ENCODE peak calls at places on chromosomes 3 and 15, in ten cellular contexts. T is SK-N-SH; D is fibroblast of lung; Y is H54; X is PC-9; M is foreskin fibroblast; V is posterior cingulate gyrus; J is tibial nerve; P is activated CD8-positive, alpha-beta memory T cell treated with anti-CD3 and anti-CD28 coated beads, Interleukin-2, amount 50 U/mL, for 48 hours; S is Ammon's horn. O is an unnamed sample.

GRCh38 chr3:157408499-157409149 is 28.0 kb upstream of the PTX3 start:
- DNase-seq in M (no peak), T (no peak), X (peak; percentile 85), V (no peak), P (no peak), J (no peak), S (no peak), Y (no peak), D (no peak), O (no peak)

GRCh38 chr3:50617096-50617791 is at the start of gene MAPKAPK3:
- DNase-seq in S (no peak), Y (no peak), P (no peak), M (peak; percentile 58), J (no peak), D (no peak), V (no peak), X (no peak), T (no peak), O (no peak)

GRCh38 chr15:38474155-38474757 is 20.3 kb downstream of the FAM98B start:
- DNase-seq in M (peak; percentile 67), D (peak; percentile 70), T (peak; percentile 62), Y (peak; percentile 12), P (no peak), S (peak; percentile 87), V (no peak), X (peak; percentile 39), J (no peak), O (no peak)

GRCh38 chr15:93073465-93073952 is 15.5 kb downstream of the RGMA start:
- DNase-seq in Y (no peak), D (no peak), J (no peak), P (no peak), V (no peak), X (no peak), T (no peak), M (no peak), S (no peak), O (no peak)

GRCh38 chr3:10928396-10928960 is 64.1 kb upstream of the SLC6A1 start:
- DNase-seq in V (no peak), Y (no peak), P (no peak), X (no peak), S (no peak), T (peak; percentile 62), D (no peak), M (no peak), J (no peak), O (no peak)

GRCh38 chr3:29140706-29141105 is 140.2 kb upstream of the RBMS3 start:
- DNase-seq in X (no peak), D (peak; percentile 16), M (peak; percentile 36), Y (no peak), V (no peak), S (peak; percentile 26), J (no peak), P (no peak), T (no peak), O (no peak)

GRCh38 chr3:136612512-136612911 is 139.7 kb downstream of the STAG1 start:
- DNase-seq in S (no peak), Y (no peak), T (no peak), V (no peak), J (no peak), X (no peak), M (peak; percentile 30), D (peak; percentile 35), P (no peak), O (no peak)

GRCh38 chr15:43204016-43204901 is 16.6 kb downstream of the EPB42 start:
- DNase-seq in Y (peak; percentile 51), J (no peak), T (peak; percentile 70), V (no peak), X (no peak), M (peak; percentile 81), S (peak; percentile 45), P (peak; percentile 67), D (peak; percentile 65), O (no peak)

GRCh38 chr3:25380222-25380739 is 47.8 kb upstream of the RARB start:
- DNase-seq in T (no peak), Y (no peak), M (no peak), P (no peak), V (no peak), X (no peak), J (no peak), S (no peak), D (no peak), O (no peak)

GRCh38 chr3:129068291-129068886 is 7.8 kb downstream of the GP9 start:
- DNase-seq in X (no peak), P (no peak), Y (no peak), V (no peak), S (no peak), M (no peak), D (peak; percentile 42), T (no peak), J (no peak), O (no peak)

GRCh38 chr3:157606392-157607197 is 103.4 kb upstream of the VEPH1 start:
- DNase-seq in M (peak; percentile 87), J (peak; percentile 43), S (peak; percentile 66), P (peak; percentile 80), D (peak; percentile 73), T (peak; percentile 64), X (peak; percentile 45), Y (peak; percentile 71), V (peak; percentile 65), O (peak; percentile 54)

GRCh38 chr15:93438310-93438709 is 349.3 kb upstream of the RGMA start:
- DNase-seq in S (no peak), J (no peak), P (no peak), M (no peak), D (no peak), T (no peak), V (no peak), X (no peak), Y (no peak), O (no peak)

GRCh38 chr3:114179575-114179974 is 723 bp upstream of the DRD3 start:
- DNase-seq in D (peak; percentile 46), J (no peak), M (peak; percentile 43), X (peak; percentile 42), P (no peak), Y (no peak), S (peak; percentile 14), T (peak; percentile 42), V (no peak), O (no peak)

GRCh38 chr3:194135806-194136518 is at the start of gene HES1:
- DNase-seq in M (peak; percentile 95), S (peak; percentile 87), T (peak; percentile 85), D (peak; percentile 97), X (peak; percentile 93), V (peak; percentile 57), Y (peak; percentile 99), P (peak; percentile 69), J (peak; percentile 81), O (peak; percentile 86)

GRCh38 chr15:59687831-59688230 is 1.3 kb downstream of the BNIP2 start:
- DNase-seq in X (no peak), V (no peak), P (no peak), J (no peak), Y (no peak), M (peak; percentile 51), D (peak; percentile 38), S (peak; percentile 16), T (peak; percentile 11), O (no peak)

GRCh38 chr15:66566963-66567531 is 1.2 kb upstream of the LCTL start:
- DNase-seq in D (peak; percentile 70), Y (peak; percentile 40), V (peak; percentile 48), M (peak; percentile 83), X (peak; percentile 37), J (no peak), P (peak; percentile 71), T (peak; percentile 87), S (peak; percentile 75), O (no peak)

GRCh38 chr3:157129782-157130137 is 30.2 kb downstream of the CCNL1 start:
- DNase-seq in V (peak; percentile 59), X (peak; percentile 66), P (peak; percentile 66), S (peak; percentile 80), Y (no peak), M (no peak), J (no peak), D (peak; percentile 70), T (no peak), O (no peak)

GRCh38 chr3:128629936-128630335 is 20.7 kb downstream of the RPN1 start:
- DNase-seq in Y (no peak), D (no peak), P (no peak), S (no peak), X (no peak), V (no peak), M (no peak), J (no peak), T (no peak), O (no peak)

GRCh38 chr3:161108840-161109239 is 3.7 kb upstream of the B3GALNT1 start:
- DNase-seq in J (no peak), S (no peak), Y (peak; percentile 47), X (peak; percentile 68), P (no peak), T (no peak), M (peak; percentile 87), V (no peak), D (peak; percentile 51), O (no peak)

GRCh38 chr3:126515066-126515706 is 2.4 kb downstream of the UROC1 start:
- DNase-seq in D (no peak), P (no peak), X (no peak), S (no peak), J (no peak), M (no peak), Y (no peak), T (no peak), V (no peak), O (no peak)

GRCh38 chr3:150722267-150722666 is 18.5 kb upstream of the ERICH6 start:
- DNase-seq in V (no peak), P (no peak), M (no peak), T (no peak), Y (no peak), X (no peak), S (no peak), J (no peak), D (no peak), O (no peak)

GRCh38 chr15:35630570-35630969 is 84.6 kb upstream of the DPH6 start:
- DNase-seq in J (no peak), Y (no peak), S (no peak), T (no peak), M (no peak), P (no peak), V (no peak), D (peak; percentile 23), X (peak; percentile 64), O (no peak)

GRCh38 chr3:17009831-17010230 is 125.1 kb downstream of the PLCL2 start:
- DNase-seq in J (no peak), S (no peak), D (no peak), M (peak; percentile 66), X (no peak), V (no peak), Y (no peak), P (no peak), T (no peak), O (no peak)

GRCh38 chr15:26772588-26773484 is at the start of gene GABRB3:
- DNase-seq in Y (no peak), V (peak; percentile 37), M (peak; percentile 23), T (peak; percentile 93), S (peak; percentile 60), P (no peak), J (no peak), D (peak; percentile 17), X (no peak), O (no peak)

GRCh38 chr3:188680189-188680588 is 491.6 kb upstream of the TPRG1 start:
- DNase-seq in Y (no peak), X (no peak), V (no peak), P (no peak), D (peak; percentile 86), M (no peak), S (no peak), T (no peak), J (no peak), O (no peak)

GRCh38 chr15:63497642-63498100 is 6.7 kb upstream of the USP3 start:
- DNase-seq in P (peak; percentile 74), M (no peak), J (no peak), D (no peak), V (no peak), Y (no peak), T (no peak), X (no peak), S (peak; percentile 72), O (no peak)

GRCh38 chr3:89375451-89375850 is 268.0 kb downstream of the EPHA3 start:
- DNase-seq in V (no peak), P (no peak), Y (no peak), S (no peak), T (no peak), M (no peak), J (no peak), D (peak; percentile 62), X (no peak), O (no peak)

GRCh38 chr3:140493271-140493670 is 184.6 kb upstream of the TRIM42 start:
- DNase-seq in V (no peak), D (no peak), J (no peak), X (peak; percentile 66), M (no peak), T (no peak), P (no peak), S (no peak), Y (no peak), O (no peak)

O was measured in GOT3.